ENCODE peak calls at places on chromosomes 1 and 21, in nine cellular contexts. T is body of pancreas, N is fibroblast of lung, R is small intestine, K is heart right ventricle, U is stomach, S is breast epithelium, L is transverse colon, D is lower lobe of right lung. V is an unnamed sample. For H3K36me3, the result is how much of the 10 kb centered on the place peaks cover.

GRCh38 chr1:114108741-114109255 is 44.9 kb downstream of the SYT6 start:
- DNase-seq in T (no peak), N (peak), R (no peak), K (no peak), U (no peak), S (no peak), L (no peak), D (no peak), V (peak)

GRCh38 chr21:34091607-34092006 is 18.2 kb downstream of the MRPS6 start:
- DNase-seq in T (no peak), N (no peak), R (no peak), K (no peak), U (no peak), S (no peak), L (no peak), D (no peak), V (no peak)

GRCh38 chr1:116454940-116455339 is 81.9 kb downstream of the ATP1A1 start:
- DNase-seq in T (no peak), N (no peak), R (no peak), K (no peak), U (no peak), S (no peak), L (no peak), D (no peak), V (no peak)

GRCh38 chr1:160205974-160206369 is 788 bp downstream of the PEA15 start:
- DNase-seq in T (no peak), N (peak), R (peak), K (peak), U (no peak), S (peak), L (peak), D (no peak), V (no peak)

GRCh38 chr1:89632213-89633102 is 462 bp upstream of the LRRC8C start:
- DNase-seq in T (peak), N (peak), R (peak), K (peak), U (peak), S (peak), L (peak), D (peak), V (peak)

GRCh38 chr1:172935062-172935592 is 115.6 kb downstream of the TNFSF18 start:
- DNase-seq in T (no peak), N (peak), R (no peak), K (no peak), U (no peak), S (no peak), L (no peak), D (no peak), V (no peak)

GRCh38 chr1:193435771-193436170 is 249.4 kb upstream of the B3GALT2 start:
- DNase-seq in T (no peak), N (no peak), R (no peak), K (no peak), U (no peak), S (no peak), L (no peak), D (no peak), V (no peak)

GRCh38 chr1:160454371-160455152 is 54.2 kb downstream of the VANGL2 start:
- DNase-seq in T (no peak), N (no peak), R (no peak), K (no peak), U (no peak), S (no peak), L (no peak), D (no peak), V (no peak)

GRCh38 chr1:58572691-58573090 is 4.4 kb downstream of the TACSTD2 start:
- DNase-seq in T (no peak), N (no peak), R (no peak), K (no peak), U (peak), S (peak), L (no peak), D (peak), V (no peak)

GRCh38 chr1:241443561-241443960 is 76.0 kb downstream of the FH start:
- DNase-seq in T (no peak), N (peak), R (no peak), K (no peak), U (no peak), S (no peak), L (no peak), D (no peak), V (no peak)

GRCh38 chr1:25042331-25042730 is 112.3 kb upstream of the RUNX3 start:
- DNase-seq in T (no peak), N (no peak), R (no peak), K (no peak), U (no peak), S (no peak), L (no peak), D (no peak), V (no peak)

GRCh38 chr1:198763298-198763714 is 124.5 kb downstream of the PTPRC start:
- DNase-seq in T (no peak), N (peak), R (no peak), K (no peak), U (no peak), S (no peak), L (no peak), D (no peak), V (no peak)

GRCh38 chr1:176957603-176958002 is 206.9 kb downstream of the ASTN1 start:
- DNase-seq in T (no peak), N (peak), R (no peak), K (no peak), U (no peak), S (no peak), L (no peak), D (no peak), V (no peak)

GRCh38 chr1:31645274-31645568 is 545 bp upstream of the PEF1 start:
- DNase-seq in T (no peak), N (no peak), R (no peak), K (no peak), U (no peak), S (no peak), L (no peak), D (no peak), V (no peak)

GRCh38 chr21:41894922-41895557 is 15.9 kb upstream of the PRDM15 start:
- DNase-seq in T (no peak), N (peak), R (no peak), K (no peak), U (no peak), S (no peak), L (no peak), D (no peak), V (no peak)

GRCh38 chr1:42335809-42336518 is 929 bp upstream of the FOXJ3 start:
- DNase-seq in T (peak), N (peak), R (peak), K (no peak), U (peak), S (no peak), L (no peak), D (no peak), V (peak)

GRCh38 chr1:244160455-244161020 is 109.5 kb downstream of the ZBTB18 start:
- DNase-seq in T (no peak), N (peak), R (no peak), K (no peak), U (no peak), S (no peak), L (no peak), D (no peak), V (no peak)

GRCh38 chr1:169731446-169731845 is 2.4 kb downstream of the SELE start:
- DNase-seq in T (no peak), N (no peak), R (no peak), K (no peak), U (no peak), S (no peak), L (no peak), D (no peak), V (no peak)

GRCh38 chr1:6966326-6966725 is 181.1 kb downstream of the CAMTA1 start:
- DNase-seq in T (no peak), N (no peak), R (no peak), K (no peak), U (no peak), S (no peak), L (no peak), D (no peak), V (no peak)

GRCh38 chr1:209655412-209655811 is 3.2 kb upstream of the LAMB3 start:
- DNase-seq in T (no peak), N (no peak), R (no peak), K (no peak), U (no peak), S (no peak), L (no peak), D (no peak), V (no peak)

GRCh38 chr1:165456861-165457260 is 11.9 kb upstream of the RXRG start:
- DNase-seq in T (no peak), N (no peak), R (no peak), K (no peak), U (no peak), S (no peak), L (no peak), D (no peak), V (no peak)

GRCh38 chr1:1048765-1049164 is 25.3 kb downstream of the RNF223 start:
- DNase-seq in T (no peak), N (no peak), R (no peak), K (no peak), U (no peak), S (no peak), L (no peak), D (no peak), V (no peak)

GRCh38 chr1:11157394-11157793 is 31.8 kb upstream of the ANGPTL7 start:
- DNase-seq in T (no peak), N (no peak), R (no peak), K (no peak), U (no peak), S (no peak), L (no peak), D (no peak), V (no peak)

GRCh38 chr1:62012095-62012494 is 182.6 kb upstream of the L1TD1 start:
- DNase-seq in T (no peak), N (no peak), R (no peak), K (no peak), U (no peak), S (no peak), L (no peak), D (no peak), V (no peak)

GRCh38 chr21:43281661-43282357 is 113.0 kb downstream of the CRYAA start:
- DNase-seq in T (no peak), N (no peak), R (no peak), K (no peak), U (no peak), S (no peak), L (no peak), D (peak), V (no peak)

GRCh38 chr1:203650012-203650836 is 23.6 kb downstream of the ATP2B4 start:
- DNase-seq in T (peak), N (peak), R (peak), K (no peak), U (peak), S (no peak), L (peak), D (peak), V (peak)

GRCh38 chr1:180646093-180646492 is 14.3 kb downstream of the XPR1 start:
- DNase-seq in T (no peak), N (no peak), R (no peak), K (no peak), U (no peak), S (no peak), L (no peak), D (no peak), V (no peak)

GRCh38 chr1:19957779-19958178 is 21.6 kb downstream of the PLA2G2A start:
- DNase-seq in T (no peak), N (no peak), R (no peak), K (no peak), U (no peak), S (no peak), L (no peak), D (no peak), V (no peak)

GRCh38 chr1:54290443-54291184 is 90.6 kb downstream of the MRPL37 start:
- DNase-seq in T (no peak), N (peak), R (peak), K (no peak), U (peak), S (no peak), L (no peak), D (no peak), V (no peak)

GRCh38 chr1:3504151-3504822 is 49.8 kb downstream of the ARHGEF16 start:
- DNase-seq in T (no peak), N (peak), R (no peak), K (no peak), U (no peak), S (no peak), L (no peak), D (no peak), V (no peak)

GRCh38 chr1:246797597-246797996 is 73.4 kb downstream of the SCCPDH start:
- DNase-seq in T (no peak), N (no peak), R (no peak), K (no peak), U (no peak), S (no peak), L (no peak), D (no peak), V (no peak)

GRCh38 chr1:175376194-175376593 is 183.6 kb upstream of the KIAA0040 start:
- DNase-seq in T (no peak), N (no peak), R (peak), K (no peak), U (no peak), S (no peak), L (no peak), D (no peak), V (no peak)

GRCh38 chr1:43207229-43207853 is 35.2 kb downstream of the CFAP57 start:
- DNase-seq in T (no peak), N (peak), R (no peak), K (peak), U (no peak), S (no peak), L (no peak), D (no peak), V (no peak)

GRCh38 chr1:32234792-32235191 is 12.2 kb upstream of the FAM167B start:
- DNase-seq in T (no peak), N (no peak), R (no peak), K (no peak), U (no peak), S (no peak), L (no peak), D (no peak), V (no peak)

GRCh38 chr1:12407050-12407961 is 177.5 kb downstream of the VPS13D start:
- DNase-seq in T (peak), N (peak), R (peak), K (peak), U (no peak), S (peak), L (no peak), D (no peak), V (no peak)

GRCh38 chr1:85583355-85584263 is 3.0 kb downstream of the CCN1 start:
- DNase-seq in T (no peak), N (peak), R (no peak), K (no peak), U (no peak), S (no peak), L (no peak), D (no peak), V (no peak)
- H3K4me3 ChIP-seq in T (no peak), N (peak), R (no peak), K (peak), U (peak), S (peak), L (peak), D (peak), V (no peak)

GRCh38 chr1:35546614-35547013 is 10.6 kb downstream of the KIAA0319L start:
- DNase-seq in T (no peak), N (no peak), R (no peak), K (no peak), U (no peak), S (no peak), L (no peak), D (no peak), V (no peak)
- H3K36me3 ChIP-seq in T (under half), N (under half), R (under half), K (half or more), U (under half), S (under half), L (under half), D (half or more), V (under half)

DNA sequence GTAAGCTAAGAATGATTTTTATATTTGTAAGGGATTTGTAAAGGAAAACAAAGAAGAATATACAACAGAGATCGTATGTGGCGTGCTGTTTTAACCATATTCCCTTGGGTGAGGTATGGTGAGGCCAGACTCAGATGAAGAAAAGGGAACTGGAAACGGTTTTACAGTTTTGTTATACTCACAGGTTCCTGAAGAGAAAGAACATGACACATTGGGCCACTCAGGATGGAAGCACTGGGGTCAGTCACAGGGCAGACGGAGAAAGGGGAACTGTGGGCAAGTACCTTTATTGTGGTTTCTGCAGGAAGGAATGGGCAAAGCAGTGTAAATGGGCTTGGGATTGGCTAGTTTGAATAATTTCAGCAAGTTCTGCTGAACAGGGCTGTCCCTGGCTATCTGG is 177.4 kb downstream of the LBR start:
- DNase-seq in T (no peak), N (peak), R (no peak), K (no peak), U (no peak), S (no peak), L (no peak), D (no peak), V (no peak)
- H3K4me3 ChIP-seq in T (no peak), N (no peak), R (no peak), K (no peak), U (no peak), S (no peak), L (no peak), D (no peak), V (no peak)

DNA sequence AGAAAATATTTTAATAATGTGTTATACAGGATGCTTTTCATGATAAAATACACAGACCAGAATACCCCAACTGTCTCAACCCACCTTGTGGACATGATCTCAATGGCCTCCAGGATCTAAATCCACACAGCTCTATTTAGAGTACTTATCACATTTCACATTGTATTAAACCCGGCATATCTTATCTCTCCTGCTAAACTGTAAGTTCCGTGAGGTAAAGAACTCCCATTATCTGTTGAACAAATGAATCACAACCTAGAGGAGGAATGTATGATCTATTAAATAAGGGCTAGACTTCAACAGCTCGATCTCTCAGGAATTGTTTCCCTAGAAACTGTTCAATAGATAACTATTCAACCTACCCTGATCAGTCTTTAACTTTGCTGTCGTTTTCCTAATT is 6.9 kb downstream of the ETV3 start:
- DNase-seq in T (no peak), N (no peak), R (peak), K (no peak), U (no peak), S (no peak), L (no peak), D (no peak), V (no peak)
- H3K36me3 ChIP-seq in T (under half), N (under half), R (under half), K (half or more), U (half or more), S (under half), L (under half), D (half or more), V (under half)

GRCh38 chr1:52474807-52475206 is 70.4 kb downstream of the PRPF38A start:
- DNase-seq in T (no peak), N (no peak), R (no peak), K (no peak), U (no peak), S (no peak), L (no peak), D (no peak), V (no peak)
- H3K4me3 ChIP-seq in T (no peak), N (no peak), R (no peak), K (no peak), U (no peak), S (no peak), L (no peak), D (no peak), V (no peak)

V was measured in adrenal gland.